ENCODE peak calls at places on chromosome 19, in eight cellular contexts. S is NCI-H2171; R is activated T-cell treated with anti-CD3 and anti-CD28 coated beads for 1 hour; J is BE2C; D is neural crest cell; N is CD8-positive, alpha-beta T cell; X is left ventricle myocardium inferior; T is kidney tubule cell. Z is an unnamed sample.

GRCh38 chr19:15452111-15453047 is 2.6 kb upstream of the WIZ start:
- DNase-seq in T (peak), R (no peak), D (peak), X (peak), S (no peak), J (peak), N (no peak), Z (no peak)

GRCh38 chr19:58336216-58336615 is 9.4 kb downstream of the ZSCAN22 start:
- DNase-seq in X (no peak), D (no peak), J (no peak), T (no peak), N (no peak), R (no peak), S (no peak), Z (no peak)

GRCh38 chr19:53112286-53112685 is 9.1 kb upstream of the ZNF160 start:
- DNase-seq in N (no peak), J (no peak), D (no peak), S (no peak), X (no peak), T (no peak), R (no peak), Z (no peak)

GRCh38 chr19:10748924-10749434 is 31.1 kb downstream of the DNM2 start:
- DNase-seq in N (no peak), R (no peak), S (peak), X (peak), J (peak), T (peak), D (no peak), Z (no peak)

GRCh38 chr19:1852729-1853128 is 4.4 kb upstream of the REXO1 start:
- DNase-seq in R (no peak), J (no peak), S (no peak), T (no peak), N (no peak), D (no peak), X (no peak), Z (no peak)

GRCh38 chr19:50310759-50311465 is 18.3 kb downstream of the KCNC3 start:
- DNase-seq in T (no peak), X (no peak), R (no peak), J (no peak), N (no peak), D (no peak), S (no peak), Z (no peak)

GRCh38 chr19:6719540-6719861 is 949 bp downstream of the C3 start:
- DNase-seq in X (no peak), R (no peak), D (no peak), S (no peak), J (no peak), T (no peak), N (no peak), Z (no peak)

GRCh38 chr19:6734096-6734696 is 3.2 kb downstream of the GPR108 start:
- DNase-seq in T (no peak), S (no peak), J (no peak), R (no peak), D (no peak), X (no peak), N (no peak), Z (no peak)

GRCh38 chr19:32188921-32189320 is 156.5 kb upstream of the ZNF507 start:
- DNase-seq in N (peak), R (no peak), D (no peak), J (no peak), X (no peak), T (no peak), S (no peak), Z (no peak)

GRCh38 chr19:2176336-2176994 is 12.7 kb downstream of the DOT1L start:
- DNase-seq in X (no peak), T (peak), R (no peak), S (no peak), J (no peak), N (no peak), D (no peak), Z (no peak)

GRCh38 chr19:14150041-14150769 is 13.8 kb upstream of the ASF1B start:
- DNase-seq in R (no peak), T (no peak), D (no peak), J (peak), N (peak), X (no peak), S (no peak), Z (no peak)

GRCh38 chr19:7619671-7620441 is 9.5 kb downstream of the XAB2 start:
- DNase-seq in S (no peak), T (no peak), X (no peak), N (no peak), J (peak), D (no peak), R (no peak), Z (no peak)

GRCh38 chr19:29798783-29799182 is 13.0 kb upstream of the CCNE1 start:
- DNase-seq in J (no peak), N (no peak), S (no peak), R (no peak), T (peak), D (no peak), X (no peak), Z (no peak)

GRCh38 chr19:45528744-45529453 is 21.6 kb downstream of the VASP start:
- DNase-seq in N (peak), T (peak), X (no peak), S (peak), J (peak), D (no peak), R (no peak), Z (no peak)

GRCh38 chr19:46297700-46298476 is 1.0 kb downstream of the HIF3A start:
- DNase-seq in R (no peak), S (no peak), J (peak), X (peak), N (no peak), T (no peak), D (no peak), Z (no peak)

GRCh38 chr19:2016041-2016807 is 710 bp upstream of the BTBD2 start:
- DNase-seq in S (peak), X (peak), T (peak), R (peak), J (peak), D (peak), N (peak), Z (peak)

GRCh38 chr19:12995596-12996541 is 594 bp downstream of the NFIX start:
- DNase-seq in R (no peak), X (no peak), D (no peak), N (no peak), S (no peak), J (no peak), T (peak), Z (no peak)

GRCh38 chr19:18300930-18301717 is 19.7 kb upstream of the JUND start:
- DNase-seq in T (peak), S (no peak), N (no peak), R (no peak), X (peak), D (no peak), J (no peak), Z (no peak)

GRCh38 chr19:54013866-54014265 is 22.4 kb downstream of the CACNG6 start:
- DNase-seq in T (no peak), D (no peak), N (no peak), S (no peak), X (no peak), J (no peak), R (no peak), Z (no peak)

GRCh38 chr19:19050731-19051130 is 13.1 kb upstream of the SLC25A42 start:
- DNase-seq in T (no peak), N (no peak), X (no peak), J (no peak), R (no peak), D (no peak), S (no peak), Z (no peak)

GRCh38 chr19:13181747-13182388 is 31.7 kb downstream of the IER2 start:
- DNase-seq in D (no peak), R (no peak), J (peak), S (no peak), X (peak), T (peak), N (peak), Z (no peak)

GRCh38 chr19:2986951-2987491 is 9.7 kb downstream of the TLE6 start:
- DNase-seq in J (peak), S (no peak), D (peak), R (no peak), T (no peak), X (no peak), N (no peak), Z (no peak)

Z was measured in T-helper 1 cell.